ENCODE peak calls at places on chromosomes 4 and X, in nine cellular contexts. H is breast epithelium, Y is NT2/D1, G is memory B cell, K is lower lobe of right lung, R is AG09319, A is DMS153, I is amniotic stem cell, T is sciatic nerve. S is an unnamed sample.

GRCh38 chr4:7256989-7257810 is 64.9 kb downstream of the SORCS2 start:
- DNase-seq in T (peak), K (no peak), A (no peak), G (no peak), R (no peak), H (no peak), I (no peak), Y (no peak), S (no peak)

GRCh38 chrX:545488-545887 is 85.1 kb upstream of the SHOX start:
- DNase-seq in I (no peak), K (no peak), A (no peak), T (no peak), G (no peak), R (no peak), H (no peak), Y (no peak), S (no peak)

GRCh38 chrX:8204169-8204935 is 33.3 kb upstream of the VCX2 start:
- DNase-seq in I (no peak), A (no peak), H (no peak), R (no peak), G (no peak), K (no peak), Y (no peak), T (no peak), S (no peak)

GRCh38 chr4:114386637-114387233 is 211.9 kb upstream of the UGT8 start:
- DNase-seq in A (no peak), R (no peak), H (no peak), G (peak), Y (peak), K (no peak), T (no peak), I (no peak), S (no peak)

GRCh38 chr4:147118523-147118922 is 172.9 kb upstream of the TTC29 start:
- DNase-seq in H (no peak), K (no peak), G (no peak), A (no peak), T (no peak), Y (no peak), R (peak), I (no peak), S (no peak)

GRCh38 chrX:35166023-35166422 is 223.4 kb downstream of the FAM47B start:
- DNase-seq in R (no peak), G (no peak), K (no peak), I (no peak), T (no peak), H (no peak), Y (no peak), A (no peak), S (no peak)

GRCh38 chrX:112819013-112819635 is 21.5 kb downstream of the AMOT start:
- DNase-seq in A (no peak), T (no peak), H (no peak), K (no peak), Y (no peak), I (peak), G (no peak), R (peak), S (no peak)

GRCh38 chr4:76563804-76564468 is 128.9 kb downstream of the SHROOM3 start:
- DNase-seq in H (no peak), T (no peak), R (no peak), A (no peak), G (no peak), K (no peak), Y (no peak), I (no peak), S (no peak)

GRCh38 chr4:86594559-86595425 is 677 bp downstream of the PTPN13 start:
- DNase-seq in I (peak), Y (peak), T (peak), G (no peak), R (peak), A (no peak), H (peak), K (peak), S (peak)

GRCh38 chr4:41678086-41678485 is 70.4 kb downstream of the PHOX2B start:
- DNase-seq in I (peak), K (no peak), G (no peak), R (no peak), H (no peak), T (no peak), A (no peak), Y (no peak), S (no peak)

GRCh38 chrX:56789518-56790070 is 60.6 kb downstream of the NBDY start:
- DNase-seq in T (peak), G (no peak), Y (no peak), H (no peak), K (no peak), R (no peak), A (no peak), I (no peak), S (no peak)

GRCh38 chr4:25320374-25321172 is 8.0 kb downstream of the ZCCHC4 start:
- DNase-seq in H (no peak), G (no peak), K (no peak), A (no peak), T (no peak), R (peak), I (no peak), Y (no peak), S (no peak)

GRCh38 chr4:169621754-169622481 is 1.5 kb downstream of the CLCN3 start:
- DNase-seq in A (peak), I (no peak), T (no peak), H (no peak), Y (no peak), R (no peak), G (peak), K (no peak), S (no peak)

GRCh38 chr4:7511509-7511908 is 76.8 kb upstream of the PSAPL1 start:
- DNase-seq in R (no peak), Y (no peak), A (no peak), I (no peak), T (no peak), G (no peak), K (no peak), H (no peak), S (peak)

GRCh38 chrX:65644621-65645287 is 22.7 kb upstream of the MSN start:
- DNase-seq in A (no peak), I (peak), R (peak), G (no peak), H (peak), Y (no peak), K (peak), T (peak), S (no peak)

GRCh38 chr4:78862314-78862737 is 76.9 kb downstream of the PAQR3 start:
- DNase-seq in K (no peak), H (no peak), Y (no peak), G (no peak), R (no peak), A (no peak), T (no peak), I (no peak), S (no peak)